ENCODE peak calls at places on chromosomes 3 and 15, in ten cellular contexts. L is stimulated activated effector memory CD8-positive, alpha-beta T cell treated with anti-CD3 and anti-CD28 coated beads, Interleukin-12 subunit alpha, Interleukin-12 subunit beta, amount 100 ng/mL, for 72 hours; B is Caco-2; D is HEK293T; P is occipital lobe; U is neuronal stem cell; V is endodermal cell; E is activated T-cell treated with anti-CD3 and anti-CD28 coated beads for 24 hours; W is GM12865; G is activated naive CD4-positive, alpha-beta T cell. Q is an unnamed sample.

GRCh38 chr3:125480656-125481374 is 39.2 kb downstream of the SNX4 start:
- DNase-seq in G (no peak), E (no peak), W (no peak), B (no peak), D (no peak), L (no peak), P (no peak), U (no peak), V (no peak), Q (peak)

GRCh38 chr3:158649791-158650190 is 5.5 kb downstream of the GFM1 start:
- DNase-seq in U (no peak), G (no peak), E (no peak), B (no peak), L (no peak), V (no peak), W (no peak), D (no peak), P (no peak), Q (no peak)

GRCh38 chr3:7877312-7877711 is 624.3 kb upstream of the LMCD1 start:
- DNase-seq in W (no peak), P (no peak), G (no peak), D (no peak), V (no peak), U (no peak), E (no peak), L (no peak), B (no peak), Q (no peak)

GRCh38 chr3:125431391-125431790 is 56.3 kb upstream of the ZNF148 start:
- DNase-seq in P (no peak), L (no peak), G (no peak), E (no peak), U (no peak), D (no peak), B (no peak), W (no peak), V (no peak), Q (no peak)

GRCh38 chr15:25180606-25181289 is 226.0 kb downstream of the SNRPN start:
- DNase-seq in G (no peak), P (no peak), W (no peak), E (no peak), D (no peak), U (no peak), L (no peak), B (peak), V (peak), Q (no peak)

GRCh38 chr3:77320514-77320913 is 280.6 kb downstream of the ROBO2 start:
- DNase-seq in G (no peak), W (peak), L (no peak), D (no peak), U (peak), B (no peak), P (no peak), E (no peak), V (no peak), Q (no peak)

GRCh38 chr3:59374091-59374490 is 324.3 kb upstream of the CFAP20DC start:
- DNase-seq in B (no peak), E (no peak), G (no peak), D (no peak), U (no peak), L (no peak), P (no peak), W (no peak), V (no peak), Q (no peak)

GRCh38 chr15:79897701-79898113 is 893 bp upstream of the MTHFS start:
- DNase-seq in D (no peak), U (no peak), B (no peak), V (no peak), E (peak), W (no peak), L (peak), G (no peak), P (no peak), Q (no peak)

GRCh38 chr3:67357610-67358458 is 296.6 kb downstream of the SUCLG2 start:
- DNase-seq in P (no peak), L (no peak), G (no peak), D (peak), V (peak), B (peak), W (peak), U (peak), E (no peak), Q (no peak)

GRCh38 chr15:73987646-73988045 is 4.4 kb downstream of the STOML1 start:
- DNase-seq in U (no peak), B (no peak), D (no peak), W (no peak), E (no peak), G (no peak), P (no peak), L (no peak), V (no peak), Q (no peak)

GRCh38 chr3:63471781-63472180 is 180.7 kb upstream of the SNTN start:
- DNase-seq in D (no peak), P (no peak), B (no peak), W (no peak), L (no peak), V (no peak), G (no peak), E (no peak), U (no peak), Q (no peak)

GRCh38 chr15:24696855-24697254 is 21.3 kb downstream of the NPAP1 start:
- DNase-seq in L (no peak), G (no peak), V (peak), D (no peak), P (no peak), E (no peak), W (no peak), B (no peak), U (no peak), Q (no peak)

GRCh38 chr3:99537416-99537815 is 101.0 kb upstream of the COL8A1 start:
- DNase-seq in B (no peak), G (no peak), W (no peak), P (no peak), V (no peak), U (no peak), E (no peak), L (no peak), D (no peak), Q (no peak)

GRCh38 chr15:71549697-71550096 is 260.7 kb upstream of the NR2E3 start:
- DNase-seq in B (no peak), P (no peak), U (no peak), L (no peak), E (no peak), G (no peak), V (no peak), D (no peak), W (no peak), Q (no peak)